ENCODE peak calls at places on chromosome 22, in five cellular contexts. One of them, this sample, is unnamed.

GRCh38 chr22:29811377-29811776 is 26.7 kb downstream of the ASCC2 start:
- DNase-seq in GM13976: no peak
- DNase-seq in neural crest cell: no peak
- DNase-seq in cardiac fibroblast: no peak
- DNase-seq in tibial nerve: no peak
- DNase-seq in this sample: no peak

GRCh38 chr22:39932918-39933649 is 27.1 kb upstream of the TMA7B start:
- DNase-seq in tibial nerve: no peak
- DNase-seq in neural crest cell: peak; percentile 21
- DNase-seq in GM13976: peak; percentile 49
- DNase-seq in cardiac fibroblast: peak; percentile 26
- DNase-seq in this sample: peak; percentile 45

GRCh38 chr22:37162221-37163095 is 12.7 kb upstream of the IL2RB start:
- DNase-seq in tibial nerve: no peak
- DNase-seq in neural crest cell: no peak
- DNase-seq in cardiac fibroblast: no peak
- DNase-seq in GM13976: peak; percentile 87
- DNase-seq in this sample: no peak

GRCh38 chr22:36816635-36817428 is at the start of gene PVALB:
- DNase-seq in neural crest cell: no peak
- DNase-seq in GM13976: no peak
- DNase-seq in cardiac fibroblast: peak; percentile 46
- DNase-seq in tibial nerve: no peak
- DNase-seq in this sample: peak; percentile 51

GRCh38 chr22:48944433-48944755 is 883.3 kb downstream of the BRD1 start:
- DNase-seq in GM13976: no peak
- DNase-seq in cardiac fibroblast: no peak
- DNase-seq in neural crest cell: no peak
- DNase-seq in tibial nerve: no peak
- DNase-seq in this sample: no peak

GRCh38 chr22:17057959-17058814 is 26.6 kb upstream of the IL17RA start:
- DNase-seq in neural crest cell: peak; percentile 73
- DNase-seq in GM13976: peak; percentile 76
- DNase-seq in tibial nerve: peak; percentile 55
- DNase-seq in cardiac fibroblast: peak; percentile 87
- DNase-seq in this sample: peak; percentile 78

GRCh38 chr22:37218771-37219411 is 6.6 kb upstream of the SSTR3 start:
- DNase-seq in tibial nerve: no peak
- DNase-seq in neural crest cell: no peak
- DNase-seq in cardiac fibroblast: no peak
- DNase-seq in GM13976: peak; percentile 77
- DNase-seq in this sample: no peak

GRCh38 chr22:24516301-24516737 is 21.2 kb downstream of the UPB1 start:
- DNase-seq in tibial nerve: no peak
- DNase-seq in neural crest cell: no peak
- DNase-seq in cardiac fibroblast: peak; percentile 91
- DNase-seq in GM13976: peak; percentile 65
- DNase-seq in this sample: no peak

GRCh38 chr22:50621491-50621880 is 6.5 kb downstream of the ARSA start:
- DNase-seq in tibial nerve: no peak
- DNase-seq in neural crest cell: no peak
- DNase-seq in GM13976: peak; percentile 63
- DNase-seq in cardiac fibroblast: no peak
- DNase-seq in this sample: no peak

GRCh38 chr22:49147171-49147570 is 680.5 kb downstream of the BRD1 start:
- DNase-seq in tibial nerve: no peak
- DNase-seq in cardiac fibroblast: no peak
- DNase-seq in GM13976: no peak
- DNase-seq in neural crest cell: no peak
- DNase-seq in this sample: no peak

GRCh38 chr22:32994046-32994827 is 63.9 kb downstream of the SYN3 start:
- DNase-seq in GM13976: no peak
- DNase-seq in neural crest cell: peak; percentile 60
- DNase-seq in tibial nerve: no peak
- DNase-seq in cardiac fibroblast: no peak
- DNase-seq in this sample: no peak

GRCh38 chr22:48488611-48489456 is 1338.8 kb downstream of the BRD1 start:
- DNase-seq in cardiac fibroblast: no peak
- DNase-seq in neural crest cell: peak; percentile 37
- DNase-seq in tibial nerve: no peak
- DNase-seq in GM13976: no peak
- DNase-seq in this sample: peak; percentile 51

GRCh38 chr22:41217553-41218157 is 12.5 kb downstream of the L3MBTL2 start:
- DNase-seq in tibial nerve: peak; percentile 58
- DNase-seq in neural crest cell: peak; percentile 50
- DNase-seq in GM13976: peak; percentile 78
- DNase-seq in cardiac fibroblast: peak; percentile 92
- DNase-seq in this sample: peak; percentile 59

GRCh38 chr22:49963647-49964026 is 3.1 kb downstream of the PIM3 start:
- DNase-seq in tibial nerve: peak; percentile 13
- DNase-seq in neural crest cell: no peak
- DNase-seq in cardiac fibroblast: no peak
- DNase-seq in GM13976: no peak
- DNase-seq in this sample: no peak

GRCh38 chr22:19679476-19680099 is 34.7 kb upstream of the SEPTIN5 start:
- DNase-seq in neural crest cell: peak; percentile 26
- DNase-seq in tibial nerve: no peak
- DNase-seq in cardiac fibroblast: peak; percentile 13
- DNase-seq in GM13976: peak; percentile 58
- DNase-seq in this sample: peak; percentile 49

GRCh38 chr22:23913306-23913660 is 19.1 kb downstream of the MIF start:
- DNase-seq in tibial nerve: no peak
- DNase-seq in neural crest cell: no peak
- DNase-seq in GM13976: peak; percentile 62
- DNase-seq in cardiac fibroblast: no peak
- DNase-seq in this sample: no peak

GRCh38 chr22:37014835-37015586 is 4.2 kb downstream of the TST start:
- DNase-seq in GM13976: no peak
- DNase-seq in tibial nerve: no peak
- DNase-seq in cardiac fibroblast: peak; percentile 15
- DNase-seq in neural crest cell: no peak
- DNase-seq in this sample: no peak

GRCh38 chr22:50310949-50311444 is 3.6 kb upstream of the PLXNB2 start:
- DNase-seq in neural crest cell: no peak
- DNase-seq in tibial nerve: no peak
- DNase-seq in cardiac fibroblast: no peak
- DNase-seq in GM13976: no peak
- DNase-seq in this sample: no peak

GRCh38 chr22:32617271-32617670 is 142.7 kb downstream of the FBXO7 start:
- DNase-seq in neural crest cell: no peak
- DNase-seq in GM13976: no peak
- DNase-seq in tibial nerve: no peak
- DNase-seq in cardiac fibroblast: peak; percentile 33
- DNase-seq in this sample: no peak

GRCh38 chr22:17107547-17107810 is 13.7 kb downstream of the TMEM121B start:
- DNase-seq in tibial nerve: no peak
- DNase-seq in GM13976: peak; percentile 22
- DNase-seq in neural crest cell: no peak
- DNase-seq in cardiac fibroblast: no peak
- DNase-seq in this sample: no peak

GRCh38 chr22:49503321-49503720 is 324.4 kb downstream of the BRD1 start:
- DNase-seq in tibial nerve: no peak
- DNase-seq in GM13976: no peak
- DNase-seq in neural crest cell: no peak
- DNase-seq in cardiac fibroblast: no peak
- DNase-seq in this sample: no peak

GRCh38 chr22:43643362-43643761 is 168.7 kb downstream of the EFCAB6 start:
- DNase-seq in GM13976: no peak
- DNase-seq in tibial nerve: no peak
- DNase-seq in cardiac fibroblast: no peak
- DNase-seq in neural crest cell: no peak
- DNase-seq in this sample: no peak

GRCh38 chr22:28594784-28595324 is 84.8 kb downstream of the TTC28 start:
- DNase-seq in tibial nerve: no peak
- DNase-seq in GM13976: peak; percentile 41
- DNase-seq in cardiac fibroblast: peak; percentile 83
- DNase-seq in neural crest cell: no peak
- DNase-seq in this sample: no peak

GRCh38 chr22:42611076-42611475 is 3.6 kb downstream of the POLDIP3 start:
- DNase-seq in tibial nerve: no peak
- DNase-seq in neural crest cell: no peak
- DNase-seq in cardiac fibroblast: no peak
- DNase-seq in GM13976: no peak
- DNase-seq in this sample: no peak

GRCh38 chr22:35605787-35606492 is 11.2 kb downstream of the MB start:
- DNase-seq in GM13976: no peak
- DNase-seq in neural crest cell: no peak
- DNase-seq in cardiac fibroblast: no peak
- DNase-seq in tibial nerve: no peak
- DNase-seq in this sample: peak; percentile 46

GRCh38 chr22:29306830-29307657 is 594 bp downstream of the GAS2L1 start:
- DNase-seq in cardiac fibroblast: peak; percentile 80
- DNase-seq in GM13976: peak; percentile 63
- DNase-seq in neural crest cell: peak; percentile 79
- DNase-seq in tibial nerve: peak; percentile 74
- DNase-seq in this sample: peak; percentile 91

GRCh38 chr22:21020802-21021429 is 6.0 kb downstream of the P2RX6 start:
- DNase-seq in neural crest cell: no peak
- DNase-seq in cardiac fibroblast: peak; percentile 24
- DNase-seq in tibial nerve: no peak
- DNase-seq in GM13976: peak; percentile 75
- DNase-seq in this sample: no peak
- TF ChIP-seq CTCF in neural crest cell: peak; percentile 48
- TF ChIP-seq CTCF in cardiac fibroblast: peak; percentile 54
- TF ChIP-seq CTCF in tibial nerve: no peak
- TF ChIP-seq CTCF in GM13976: peak; percentile 23
- TF ChIP-seq CTCF in this sample: peak; percentile 22

GRCh38 chr22:20813056-20813455 is 39.1 kb downstream of the SERPIND1 start:
- DNase-seq in tibial nerve: no peak
- DNase-seq in GM13976: no peak
- DNase-seq in cardiac fibroblast: peak; percentile 11
- DNase-seq in neural crest cell: no peak
- DNase-seq in this sample: no peak

GRCh38 chr22:20816559-20816958 is 42.1 kb downstream of the PI4KA start:
- DNase-seq in GM13976: no peak
- DNase-seq in neural crest cell: no peak
- DNase-seq in tibial nerve: no peak
- DNase-seq in cardiac fibroblast: no peak
- DNase-seq in this sample: no peak

GRCh38 chr22:20814221-20814808 is 40.4 kb downstream of the SERPIND1 start:
- DNase-seq in neural crest cell: no peak
- DNase-seq in GM13976: no peak
- DNase-seq in tibial nerve: no peak
- DNase-seq in cardiac fibroblast: no peak
- DNase-seq in this sample: no peak

GRCh38 chr22:20818471-20818870 is 40.1 kb downstream of the PI4KA start:
- DNase-seq in GM13976: no peak
- DNase-seq in tibial nerve: no peak
- DNase-seq in neural crest cell: no peak
- DNase-seq in cardiac fibroblast: no peak
- DNase-seq in this sample: no peak

DNA sequence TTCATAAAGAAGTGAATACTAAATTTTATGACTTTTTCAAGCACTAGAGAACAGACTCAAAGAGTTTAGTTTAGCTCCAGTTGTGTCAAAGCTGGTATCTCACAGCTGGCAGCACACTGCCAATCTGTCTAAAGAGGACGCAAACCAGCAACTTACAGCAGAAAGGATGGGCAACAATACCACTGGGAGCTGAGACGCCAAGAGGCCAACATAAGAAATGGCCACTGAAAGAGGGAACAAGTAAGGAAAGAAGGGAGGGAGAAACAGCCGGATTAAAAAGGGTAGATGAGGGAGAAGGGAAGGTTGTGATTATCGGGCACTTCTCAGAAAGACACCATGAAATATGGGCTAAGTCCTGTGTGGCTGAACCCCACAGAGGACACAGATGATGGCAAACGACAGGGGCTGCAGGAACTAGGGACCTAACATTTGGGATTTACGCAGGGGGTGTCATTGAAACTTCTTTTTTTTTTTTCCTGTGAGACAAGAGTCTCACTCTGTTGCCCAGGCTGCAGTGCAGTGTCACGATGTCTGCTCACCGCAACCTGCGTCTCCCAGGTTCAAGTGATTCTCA is 41.7 kb downstream of the SERPIND1 start:
- DNase-seq in cardiac fibroblast: no peak
- DNase-seq in GM13976: no peak
- DNase-seq in neural crest cell: no peak
- DNase-seq in tibial nerve: no peak
- DNase-seq in this sample: no peak
- TF ChIP-seq CTCF in cardiac fibroblast: no peak
- TF ChIP-seq CTCF in GM13976: no peak
- TF ChIP-seq CTCF in neural crest cell: no peak
- TF ChIP-seq CTCF in tibial nerve: no peak
- TF ChIP-seq CTCF in this sample: no peak

DNA sequence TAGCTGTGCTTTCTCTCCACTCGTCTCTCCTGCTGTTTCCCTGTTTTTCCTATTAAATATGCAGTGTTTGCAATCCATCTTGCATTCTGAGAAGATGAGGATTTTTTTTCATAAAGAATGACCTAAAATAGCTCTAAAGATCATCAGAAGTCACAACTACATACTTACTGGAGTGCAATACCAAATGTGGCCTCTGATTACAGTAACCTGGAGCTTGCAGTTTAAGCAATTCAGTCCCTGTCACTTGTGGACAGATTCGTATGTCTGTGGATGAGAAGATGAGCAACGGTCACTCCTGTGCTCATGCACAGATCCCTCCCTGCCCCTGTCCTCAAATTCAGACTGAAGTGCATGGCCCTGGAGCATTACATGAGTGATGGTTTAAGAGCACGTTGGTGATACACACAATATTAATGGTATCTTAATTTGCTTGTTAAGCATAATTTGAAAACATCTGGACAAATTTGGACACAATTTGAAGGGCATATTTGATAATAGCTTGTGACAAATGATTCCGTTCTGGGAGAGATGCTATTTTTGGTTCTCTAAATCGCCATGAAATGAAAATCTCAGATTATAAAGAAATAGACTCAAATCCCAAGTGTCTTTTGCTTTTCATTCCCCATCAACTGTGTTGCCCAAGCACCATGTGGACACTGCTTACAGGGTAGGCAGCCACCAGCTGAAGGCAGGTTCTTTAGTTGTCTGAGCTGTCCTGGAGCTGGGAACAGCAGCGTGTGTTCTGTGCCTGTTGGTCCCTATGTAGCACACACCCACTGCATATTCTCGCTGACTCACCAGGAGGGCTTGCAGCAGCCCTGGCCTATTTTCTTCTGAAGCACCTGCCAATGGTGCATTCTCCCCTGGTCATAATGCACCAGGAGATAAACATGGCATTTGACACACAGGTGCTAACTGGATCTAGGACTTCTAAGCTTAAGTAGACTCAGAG is 32.6 kb upstream of the PRAME start:
- DNase-seq in neural crest cell: no peak
- DNase-seq in cardiac fibroblast: no peak
- DNase-seq in tibial nerve: no peak
- DNase-seq in GM13976: no peak
- DNase-seq in this sample: no peak
- TF ChIP-seq CTCF in neural crest cell: peak; percentile 46
- TF ChIP-seq CTCF in cardiac fibroblast: peak; percentile 19
- TF ChIP-seq CTCF in tibial nerve: no peak
- TF ChIP-seq CTCF in GM13976: no peak
- TF ChIP-seq CTCF in this sample: peak; percentile 48

DNA sequence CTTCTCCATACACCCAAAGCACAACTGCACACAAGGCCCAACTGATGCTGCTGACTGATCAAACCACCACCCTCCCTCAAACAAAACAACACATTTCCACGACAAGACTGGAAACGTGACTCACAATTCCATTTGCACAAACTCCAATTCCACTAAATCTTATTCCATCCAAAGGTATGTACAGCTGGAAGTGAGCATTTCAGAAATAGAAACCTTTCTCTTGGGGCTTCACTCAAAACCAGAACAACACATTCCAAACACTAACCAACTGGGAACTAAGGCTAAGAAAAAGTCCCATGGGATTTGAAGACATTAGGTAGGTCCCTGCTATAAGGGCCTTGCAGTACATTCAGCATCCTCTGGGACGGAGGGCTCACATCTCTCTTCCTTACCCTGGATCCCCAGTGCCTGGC is 19.6 kb downstream of the MORC2 start:
- DNase-seq in cardiac fibroblast: no peak
- DNase-seq in tibial nerve: no peak
- DNase-seq in GM13976: no peak
- DNase-seq in neural crest cell: no peak
- DNase-seq in this sample: no peak
- TF ChIP-seq CTCF in cardiac fibroblast: peak; percentile 8
- TF ChIP-seq CTCF in tibial nerve: no peak
- TF ChIP-seq CTCF in GM13976: no peak
- TF ChIP-seq CTCF in neural crest cell: no peak
- TF ChIP-seq CTCF in this sample: no peak

This sample was measured in glutamatergic neuron.